ENCODE peak calls at places on chromosomes 6 and 20, in four cellular contexts. N is small intestine, Y is transverse colon, X is aorta. W is an unnamed sample.

GRCh38 chr20:24305366-24305765 is 164.1 kb upstream of the SYNDIG1 start:
- DNase-seq in Y (no peak), N (no peak), X (no peak), W (no peak)

GRCh38 chr20:18400460-18400859 is 66.4 kb downstream of the DZANK1 start:
- DNase-seq in N (no peak), X (no peak), Y (no peak), W (no peak)

GRCh38 chr20:63495771-63496403 is 3.0 kb downstream of the EEF1A2 start:
- DNase-seq in N (peak; percentile 57), X (peak; percentile 91), Y (peak; percentile 71), W (peak; percentile 69)

GRCh38 chr20:48454721-48455490 is 372.9 kb downstream of the PREX1 start:
- DNase-seq in N (no peak), X (no peak), Y (no peak), W (no peak)

GRCh38 chr6:136677822-136678221 is 114.5 kb downstream of the MAP3K5 start:
- DNase-seq in N (no peak), Y (no peak), X (no peak), W (peak; percentile 32)

GRCh38 chr6:90251295-90251992 is 45.2 kb downstream of the BACH2 start:
- DNase-seq in Y (no peak), X (no peak), N (no peak), W (no peak)

GRCh38 chr6:142945446-142946180 is 637 bp upstream of the HIVEP2 start:
- DNase-seq in X (peak; percentile 87), N (peak; percentile 57), Y (peak; percentile 63), W (peak; percentile 68)

GRCh38 chr6:118054082-118054481 is 147.0 kb downstream of the SLC35F1 start:
- DNase-seq in N (no peak), Y (no peak), X (no peak), W (no peak)

GRCh38 chr6:90028080-90028778 is 134.0 kb downstream of the GJA10 start:
- DNase-seq in X (no peak), N (no peak), Y (no peak), W (no peak)

GRCh38 chr6:153150767-153151440 is 19.8 kb upstream of the RGS17 start:
- DNase-seq in X (peak; percentile 50), N (peak; percentile 3), Y (no peak), W (no peak)

GRCh38 chr20:49078310-49078709 is 32.2 kb downstream of the CSE1L start:
- DNase-seq in X (no peak), N (no peak), Y (no peak), W (no peak)

GRCh38 chr6:53230775-53231467 is 82.3 kb upstream of the GCM1 start:
- DNase-seq in X (no peak), Y (no peak), N (no peak), W (no peak)

GRCh38 chr6:53233309-53233708 is 84.7 kb upstream of the GCM1 start:
- DNase-seq in X (no peak), N (no peak), Y (no peak), W (no peak)

GRCh38 chr6:53227847-53228246 is 79.2 kb upstream of the GCM1 start:
- DNase-seq in Y (no peak), N (no peak), X (no peak), W (no peak)
- H3K4me1 ChIP-seq in Y (no peaks in the 10 kb centered on the region), N (no peaks in the 10 kb centered on the region), X (no peaks in the 10 kb centered on the region), W (no peaks in the 10 kb centered on the region)

DNA sequence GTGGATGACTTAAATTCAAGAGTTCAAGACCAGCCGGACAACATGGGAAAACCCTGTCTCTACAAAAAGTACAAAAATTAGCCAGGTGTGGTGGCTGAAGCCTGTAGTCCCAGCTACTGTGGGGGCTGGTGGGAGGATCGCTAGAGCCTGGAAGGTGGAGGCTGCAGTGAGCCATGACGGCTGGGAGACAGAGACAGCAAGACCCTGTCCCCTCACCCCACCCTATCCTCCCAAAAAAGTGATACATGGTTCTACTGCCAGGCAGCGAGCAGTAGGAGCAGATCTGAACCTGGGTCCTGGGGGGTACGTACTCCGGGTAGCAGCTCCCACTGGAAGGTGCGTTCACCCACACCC is 2.2 kb downstream of the PSMA7 start:
- DNase-seq in X (no peak), N (no peak), Y (no peak), W (no peak)
- H3K4me3 ChIP-seq in X (no peak overlapping the region), N (no peak overlapping the region), Y (no peak overlapping the region), W (no peak overlapping the region)

DNA sequence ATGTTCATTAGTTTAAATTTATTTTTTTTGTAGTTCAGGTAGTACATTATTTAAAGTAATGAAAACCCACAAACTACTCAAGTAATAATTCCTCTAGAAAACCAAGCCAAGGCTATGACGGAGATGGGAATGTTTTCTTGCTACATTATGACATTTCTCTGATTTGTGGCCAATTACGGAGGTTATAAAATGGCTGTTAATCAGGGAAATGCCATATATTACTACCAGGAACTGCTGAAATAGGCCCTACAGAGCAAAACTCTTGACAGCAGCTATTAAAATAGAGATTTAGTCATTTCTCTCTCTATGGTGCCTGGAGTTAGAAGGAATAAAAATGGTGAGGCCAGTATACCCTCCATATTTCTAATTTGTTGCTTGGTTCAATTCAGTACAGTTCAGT is 280.0 kb downstream of the ARHGAP18 start:
- DNase-seq in X (no peak), N (no peak), Y (no peak), W (no peak)
- H3K4me1 ChIP-seq in X (no peaks in the 10 kb centered on the region), N (no peaks in the 10 kb centered on the region), Y (no peaks in the 10 kb centered on the region), W (no peaks in the 10 kb centered on the region)

GRCh38 chr6:165834613-165835259 is 171.7 kb upstream of the PDE10A start:
- DNase-seq in X (no peak), Y (peak; percentile 89), N (peak; percentile 66), W (peak; percentile 95)

GRCh38 chr6:165831812-165832470 is 168.9 kb upstream of the PDE10A start:
- DNase-seq in N (no peak), Y (no peak), X (no peak), W (no peak)

GRCh38 chr6:165832471-165832836 is 169.4 kb upstream of the PDE10A start:
- DNase-seq in N (no peak), X (no peak), Y (no peak), W (no peak)

GRCh38 chr6:165835410-165835851 is 172.4 kb upstream of the PDE10A start:
- DNase-seq in Y (no peak), N (no peak), X (no peak), W (peak; percentile 63)

DNA sequence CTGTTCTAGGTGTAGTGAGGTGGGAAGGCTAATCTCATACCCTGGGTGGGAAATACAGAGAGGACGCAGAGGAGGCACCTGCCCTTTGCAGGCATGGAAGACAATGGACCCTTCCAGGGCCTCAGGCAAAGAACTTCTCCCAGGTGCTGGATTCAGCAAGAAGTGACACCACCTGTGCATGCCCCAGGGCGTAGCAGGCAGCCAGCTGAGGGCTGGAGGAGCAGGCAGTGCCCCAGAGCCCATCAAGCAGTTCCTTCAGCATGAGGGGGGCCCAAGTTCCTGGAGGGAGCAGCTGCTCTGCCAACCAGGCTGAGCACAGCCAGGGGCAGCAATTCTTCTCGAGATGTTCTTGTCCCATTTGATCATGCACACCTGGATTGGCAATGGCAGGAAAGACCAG is 170.3 kb upstream of the PDE10A start:
- DNase-seq in N (no peak), Y (no peak), X (no peak), W (no peak)
- H3K4me3 ChIP-seq in N (no peak overlapping the region), Y (no peak overlapping the region), X (no peak overlapping the region), W (no peak overlapping the region)

GRCh38 chr20:4167261-4168004 is 152.1 kb upstream of the RNF24 start:
- DNase-seq in N (peak; percentile 40), X (no peak), Y (no peak), W (peak; percentile 26)

GRCh38 chr20:4166726-4167035 is 151.3 kb upstream of the RNF24 start:
- DNase-seq in X (no peak), Y (no peak), N (no peak), W (no peak)

GRCh38 chr20:4171538-4172116 is 156.3 kb upstream of the RNF24 start:
- DNase-seq in N (peak; percentile 88), X (no peak), Y (no peak), W (peak; percentile 23)

GRCh38 chr20:4170621-4171537 is 155.5 kb upstream of the RNF24 start:
- DNase-seq in N (peak; percentile 85), Y (no peak), X (no peak), W (no peak)

GRCh38 chr20:4169360-4170214 is 154.2 kb upstream of the RNF24 start:
- DNase-seq in Y (no peak), X (no peak), N (no peak), W (no peak)
- H3K4me1 ChIP-seq in Y (peaks cover 7% of the 10 kb centered on the region), X (no peaks in the 10 kb centered on the region), N (peaks cover 14% of the 10 kb centered on the region), W (peaks cover 20% of the 10 kb centered on the region)

GRCh38 chr20:58513580-58514285 is 1.5 kb downstream of the APCDD1L start:
- DNase-seq in Y (no peak), N (no peak), X (no peak), W (no peak)
- H3K4me3 ChIP-seq in Y (no peak overlapping the region), N (no peak overlapping the region), X (no peak overlapping the region), W (no peak overlapping the region)

GRCh38 chr6:35494161-35494563 is 2.7 kb downstream of the TEAD3 start:
- DNase-seq in N (no peak), X (no peak), Y (no peak), W (no peak)
- H3K4me1 ChIP-seq in N (peaks cover 3% of the 10 kb centered on the region), X (no peaks in the 10 kb centered on the region), Y (peaks cover 26% of the 10 kb centered on the region), W (peaks cover 60% of the 10 kb centered on the region)

DNA sequence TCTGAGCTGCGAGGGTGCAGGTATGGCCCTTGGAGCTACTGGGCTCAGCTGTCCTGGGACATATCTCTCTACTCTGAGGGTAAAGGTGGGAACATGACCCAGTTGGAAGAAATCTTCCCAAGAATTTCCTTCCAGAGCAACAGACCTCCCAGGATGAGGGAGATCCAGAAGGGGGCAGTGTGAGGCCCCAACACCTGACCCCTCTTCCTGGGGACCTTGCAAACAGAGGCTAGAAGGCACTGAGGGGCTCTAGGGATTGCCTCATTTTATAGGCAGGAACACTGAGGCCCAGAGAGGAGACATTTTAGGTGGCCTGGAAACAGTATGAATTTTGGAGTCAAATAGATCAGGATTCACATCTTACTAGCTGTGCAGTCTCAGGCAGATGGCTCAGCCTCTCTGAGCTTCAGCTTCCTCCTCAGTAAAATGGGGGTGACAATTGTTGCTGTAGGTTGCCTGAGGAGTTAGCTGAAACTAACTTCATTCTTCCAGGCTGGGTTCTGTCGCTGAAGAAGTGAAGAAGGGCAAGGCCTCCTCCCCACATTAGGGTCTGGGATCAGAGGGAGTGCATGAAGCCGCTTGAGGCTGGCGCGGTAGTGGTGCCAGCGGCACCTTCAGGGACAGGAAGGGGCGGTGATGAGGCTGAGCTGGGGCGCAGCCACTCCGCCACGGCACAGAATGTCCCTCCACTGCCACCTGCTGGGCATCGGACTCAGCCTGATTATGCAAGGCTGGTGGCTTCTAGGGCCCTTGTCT is 11.4 kb downstream of the KCNK17 start:
- DNase-seq in X (peak; percentile 95), N (peak; percentile 89), Y (peak; percentile 91), W (peak; percentile 88)
- H3K4me3 ChIP-seq in X (no peak overlapping the region), N (no peak overlapping the region), Y (no peak overlapping the region), W (no peak overlapping the region)